ENCODE peak calls at places on chromosomes 13 and 19, in eight cellular contexts. X is stimulated activated CD4-positive, alpha-beta T cell treated with anti-CD3 and anti-CD28 coated beads, Interleukin-4, amount 100 ng/mL, for 4 hours; F is GM20000; A is Caki2; W is NCI-H510A treated with DMSO at 0.1 percent for 48 hours; O is T-cell; V is stimulated activated CD8-positive, alpha-beta memory T cell treated with anti-CD3 and anti-CD28 coated beads, Interleukin-12 subunit alpha, Interleukin-12 subunit beta, amount 100 ng/mL, for 1 hour; D is kidney glomerular epithelial cell. C is an unnamed sample.
A peak's percentile ranks its signal among the peaks of the same experiment; 100 is the strongest.

GRCh38 chr13:33228645-33229445 is 56.7 kb downstream of the STARD13 start:
- DNase-seq in X (no peak), F (peak; percentile 70), D (peak; percentile 53), A (peak; percentile 13), O (no peak), W (peak; percentile 43), V (no peak), C (peak; percentile 48)

GRCh38 chr19:3302755-3303154 is 63.6 kb upstream of the NFIC start:
- DNase-seq in A (no peak), X (no peak), F (no peak), O (no peak), D (no peak), V (no peak), W (no peak), C (no peak)

GRCh38 chr19:47723573-47723923 is 10.3 kb downstream of the EHD2 start:
- DNase-seq in D (no peak), W (no peak), V (no peak), X (no peak), O (no peak), A (peak; percentile 85), F (no peak), C (peak; percentile 78)

GRCh38 chr19:4971424-4971793 is 2.5 kb downstream of the KDM4B start:
- DNase-seq in X (no peak), D (no peak), O (peak; percentile 48), F (peak; percentile 61), A (peak; percentile 58), V (no peak), W (peak; percentile 66), C (no peak)

GRCh38 chr13:35781661-35782060 is 305.2 kb upstream of the MAB21L1 start:
- DNase-seq in W (no peak), O (no peak), D (no peak), X (no peak), A (no peak), V (no peak), F (no peak), C (no peak)

GRCh38 chr19:50230379-50231351 is 27.2 kb downstream of the MYH14 start:
- DNase-seq in O (no peak), W (no peak), F (no peak), V (no peak), X (no peak), D (no peak), A (no peak), C (no peak)

GRCh38 chr13:113765241-113765910 is 6.3 kb downstream of the TMEM255B start:
- DNase-seq in W (no peak), O (no peak), A (no peak), V (no peak), X (no peak), F (no peak), D (no peak), C (no peak)

GRCh38 chr19:49057636-49058234 is at the start of gene CGB7:
- DNase-seq in F (peak; percentile 58), O (peak; percentile 35), X (peak; percentile 31), A (peak; percentile 70), D (peak; percentile 36), W (peak; percentile 11), V (no peak), C (peak; percentile 80)

GRCh38 chr13:50685491-50685890 is 158.0 kb downstream of the DLEU7 start:
- DNase-seq in O (no peak), V (no peak), D (no peak), F (no peak), W (no peak), A (no peak), X (no peak), C (no peak)

GRCh38 chr13:74485757-74486156 is 351.6 kb upstream of the KLF12 start:
- DNase-seq in F (no peak), D (no peak), A (no peak), X (no peak), W (no peak), O (no peak), V (no peak), C (no peak)

GRCh38 chr19:12838182-12838890 is at the start of gene MAST1:
- DNase-seq in O (peak; percentile 44), X (no peak), V (no peak), A (peak; percentile 51), F (peak; percentile 94), D (no peak), W (peak; percentile 76), C (peak; percentile 56)

GRCh38 chr19:14425696-14426138 is 6.6 kb upstream of the DDX39A start:
- DNase-seq in V (no peak), O (no peak), F (no peak), W (no peak), D (peak; percentile 51), A (peak; percentile 69), X (no peak), C (no peak)

GRCh38 chr19:29841209-29841558 is 29.4 kb downstream of the CCNE1 start:
- DNase-seq in X (no peak), F (no peak), O (no peak), A (no peak), D (no peak), W (no peak), V (no peak), C (peak; percentile 2)

GRCh38 chr19:35468637-35469036 is 20.6 kb downstream of the FFAR2 start:
- DNase-seq in O (peak; percentile 72), A (peak; percentile 46), W (peak; percentile 3), V (peak; percentile 43), X (peak; percentile 54), D (peak; percentile 38), F (peak; percentile 74), C (peak; percentile 24)

GRCh38 chr13:28819748-28820098 is 416 bp upstream of the MTUS2 start:
- DNase-seq in X (peak; percentile 24), O (peak; percentile 21), D (no peak), A (peak; percentile 37), V (no peak), W (peak; percentile 38), F (peak; percentile 88), C (peak; percentile 48)

GRCh38 chr19:3365447-3366103 is 808 bp upstream of the NFIC start:
- DNase-seq in X (no peak), A (no peak), D (no peak), W (peak; percentile 3), F (no peak), O (no peak), V (no peak), C (peak; percentile 54)

GRCh38 chr13:48590141-48590863 is 57.4 kb upstream of the RCBTB2 start:
- DNase-seq in X (no peak), W (no peak), F (no peak), O (no peak), D (no peak), V (no peak), A (no peak), C (no peak)

GRCh38 chr13:113288880-113289279 is 8.2 kb upstream of the LAMP1 start:
- DNase-seq in V (no peak), O (no peak), X (no peak), W (no peak), D (no peak), A (no peak), F (no peak), C (no peak)

GRCh38 chr19:2488942-2489731 is 13.2 kb downstream of the GADD45B start:
- DNase-seq in X (no peak), W (no peak), D (peak; percentile 14), V (no peak), F (peak; percentile 67), A (no peak), O (no peak), C (peak; percentile 72)